ENCODE peak calls at places on chromosomes 12 and 14, in eight cellular contexts. P is HL-60, G is psoas muscle, F is body of pancreas, S is HCT116, X is transverse colon, O is A549, U is mammary epithelial cell. D is an unnamed sample.

GRCh38 chr12:128727999-128728398 is 95.8 kb downstream of the SLC15A4 start:
- DNase-seq in P (no peak), G (no peak), F (no peak), S (no peak), X (no peak), O (peak), U (no peak), D (no peak)

GRCh38 chr12:16165506-16165905 is 112.0 kb downstream of the SLC15A5 start:
- DNase-seq in P (peak), G (no peak), F (peak), S (peak), X (peak), O (peak), U (peak), D (peak)

GRCh38 chr14:81727243-81727642 is 193.6 kb upstream of the SEL1L start:
- DNase-seq in P (no peak), G (no peak), F (peak), S (no peak), X (no peak), O (no peak), U (no peak), D (no peak)

GRCh38 chr14:66610154-66610563 is 102.2 kb downstream of the GPHN start:
- DNase-seq in P (no peak), G (no peak), F (no peak), S (peak), X (no peak), O (peak), U (no peak), D (peak)

GRCh38 chr12:5715076-5715475 is 230.0 kb downstream of the ANO2 start:
- DNase-seq in P (no peak), G (no peak), F (no peak), S (no peak), X (peak), O (no peak), U (no peak), D (no peak)

GRCh38 chr14:95504135-95505029 is 12.1 kb downstream of the SYNE3 start:
- DNase-seq in P (no peak), G (no peak), F (no peak), S (no peak), X (no peak), O (no peak), U (no peak), D (peak)

GRCh38 chr12:133081408-133081806 is 684 bp downstream of the ZNF140 start:
- DNase-seq in P (peak), G (no peak), F (peak), S (no peak), X (peak), O (no peak), U (no peak), D (no peak)

GRCh38 chr12:131167334-131167733 is 213.6 kb downstream of the ADGRD1 start:
- DNase-seq in P (no peak), G (no peak), F (no peak), S (no peak), X (no peak), O (no peak), U (no peak), D (no peak)

GRCh38 chr14:75578786-75579781 is 664 bp downstream of the FLVCR2 start:
- DNase-seq in P (no peak), G (peak), F (peak), S (no peak), X (peak), O (peak), U (no peak), D (peak)

GRCh38 chr12:62250671-62251608 is 9.3 kb upstream of the USP15 start:
- DNase-seq in P (peak), G (no peak), F (no peak), S (no peak), X (no peak), O (no peak), U (peak), D (peak)

GRCh38 chr14:106013879-106014376 is 487.5 kb downstream of the TMEM121 start:
- DNase-seq in P (no peak), G (no peak), F (no peak), S (no peak), X (no peak), O (no peak), U (no peak), D (no peak)

GRCh38 chr12:121227294-121227693 is 17.4 kb downstream of the P2RX4 start:
- DNase-seq in P (no peak), G (no peak), F (peak), S (no peak), X (peak), O (no peak), U (peak), D (no peak)

GRCh38 chr14:76984297-76984696 is 44.2 kb downstream of the IRF2BPL start:
- DNase-seq in P (no peak), G (no peak), F (no peak), S (no peak), X (no peak), O (no peak), U (no peak), D (no peak)

GRCh38 chr12:74455429-74455828 is 82.2 kb upstream of the ATXN7L3B start:
- DNase-seq in P (no peak), G (no peak), F (no peak), S (no peak), X (no peak), O (no peak), U (no peak), D (no peak)

GRCh38 chr12:103627189-103627855 is 40.2 kb downstream of the STAB2 start:
- DNase-seq in P (no peak), G (peak), F (no peak), S (no peak), X (no peak), O (no peak), U (no peak), D (no peak)

GRCh38 chr12:127245009-127245408 is 1022.0 kb upstream of the TMEM132C start:
- DNase-seq in P (no peak), G (no peak), F (no peak), S (no peak), X (no peak), O (no peak), U (no peak), D (peak)

GRCh38 chr12:54384591-54385041 is at the start of gene ZNF385A:
- DNase-seq in P (peak), G (peak), F (no peak), S (no peak), X (no peak), O (no peak), U (no peak), D (peak)

GRCh38 chr12:124083708-124084107 is 110.7 kb downstream of the ZNF664 start:
- DNase-seq in P (no peak), G (no peak), F (no peak), S (no peak), X (no peak), O (no peak), U (no peak), D (no peak)

GRCh38 chr14:53716521-53716920 is 240.1 kb downstream of the BMP4 start:
- DNase-seq in P (no peak), G (no peak), F (no peak), S (no peak), X (no peak), O (no peak), U (no peak), D (peak)

GRCh38 chr14:87133073-87133815 is 859.7 kb downstream of the GALC start:
- DNase-seq in P (no peak), G (no peak), F (no peak), S (no peak), X (no peak), O (no peak), U (peak), D (peak)

GRCh38 chr12:13982010-13982409 is 608 bp upstream of the GRIN2B start:
- DNase-seq in P (no peak), G (no peak), F (no peak), S (peak), X (peak), O (peak), U (no peak), D (no peak)

GRCh38 chr12:79690156-79690605 is 583 bp downstream of the PAWR start:
- DNase-seq in P (no peak), G (peak), F (peak), S (no peak), X (no peak), O (peak), U (no peak), D (no peak)

GRCh38 chr14:50063876-50064420 is 52.4 kb downstream of the VCPKMT start:
- DNase-seq in P (no peak), G (no peak), F (no peak), S (no peak), X (no peak), O (no peak), U (no peak), D (no peak)

GRCh38 chr14:86334355-86334754 is 804.4 kb downstream of the FLRT2 start:
- DNase-seq in P (no peak), G (no peak), F (no peak), S (no peak), X (no peak), O (no peak), U (no peak), D (no peak)

GRCh38 chr12:84697141-84697540 is 215.5 kb downstream of the SLC6A15 start:
- DNase-seq in P (no peak), G (no peak), F (no peak), S (no peak), X (no peak), O (no peak), U (no peak), D (peak)

GRCh38 chr12:113136990-113137511 is 1.5 kb upstream of the RASAL1 start:
- DNase-seq in P (no peak), G (no peak), F (no peak), S (no peak), X (peak), O (no peak), U (no peak), D (no peak)

GRCh38 chr12:113136128-113136989 is 798 bp upstream of the RASAL1 start:
- DNase-seq in P (peak), G (no peak), F (no peak), S (peak), X (peak), O (peak), U (no peak), D (no peak)

GRCh38 chr12:113134521-113134951 is 1.0 kb downstream of the RASAL1 start:
- DNase-seq in P (no peak), G (no peak), F (no peak), S (no peak), X (no peak), O (no peak), U (no peak), D (no peak)

GRCh38 chr12:113133036-113133435 is 2.5 kb downstream of the RASAL1 start:
- DNase-seq in P (no peak), G (no peak), F (no peak), S (no peak), X (no peak), O (no peak), U (no peak), D (no peak)

DNA sequence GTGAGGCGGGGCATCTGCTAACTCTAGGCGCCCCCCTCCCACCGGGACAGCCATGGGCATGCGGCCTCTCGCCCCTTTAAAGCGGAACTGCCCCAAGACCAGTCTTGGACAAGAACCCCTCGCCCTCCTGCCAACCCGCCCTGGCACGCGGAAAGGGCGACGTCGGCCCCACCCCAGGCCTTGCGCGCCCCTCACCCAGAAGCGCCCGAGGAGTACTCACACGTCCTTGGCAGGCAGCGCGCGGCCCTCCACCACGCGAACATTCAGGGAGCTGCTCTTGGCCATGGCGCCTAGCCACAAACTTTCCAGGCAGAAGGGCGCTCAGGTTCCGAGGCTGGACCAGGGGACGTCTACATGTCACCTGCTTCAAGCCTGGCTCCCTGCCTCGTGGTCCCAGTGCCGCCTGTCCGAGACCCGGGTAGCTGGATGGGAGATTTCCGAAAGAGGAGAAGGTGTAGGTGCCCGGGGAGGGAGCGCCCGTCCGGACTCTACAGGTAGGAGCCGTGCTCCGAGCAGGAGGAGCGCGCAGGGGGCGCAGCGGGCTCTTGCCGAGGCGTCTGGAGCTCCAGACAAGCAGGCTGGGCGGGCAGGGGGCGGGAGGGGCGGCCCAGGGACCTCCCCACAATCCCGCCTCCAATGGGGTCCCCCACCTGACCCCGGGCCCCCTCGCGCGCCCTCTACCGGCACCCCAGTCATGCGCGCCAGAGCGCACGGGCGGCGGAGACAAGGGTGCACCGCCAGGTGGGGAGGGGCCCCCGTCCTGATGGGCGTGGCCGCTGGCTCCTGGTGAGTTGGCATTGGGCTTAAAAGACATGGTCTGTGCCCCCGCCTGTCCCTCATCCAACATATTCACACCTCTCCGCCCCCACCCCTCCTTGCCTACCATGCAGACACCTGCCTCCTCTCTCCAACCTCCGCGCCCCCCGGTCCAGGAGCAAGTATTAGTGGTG is at the start of gene RASAL1:
- DNase-seq in P (peak), G (no peak), F (peak), S (peak), X (peak), O (peak), U (peak), D (no peak)
- H3K4me3 ChIP-seq in P (peak), G (no peak), F (no peak), S (peak), X (peak), O (peak), U (no peak), D (no peak)

GRCh38 chr14:101557811-101558738 is 3.2 kb upstream of the DIO3 start:
- DNase-seq in P (no peak), G (peak), F (peak), S (no peak), X (peak), O (peak), U (no peak), D (peak)
- TF ChIP-seq CTCF in P (no peak), G (peak), F (no peak), S (no peak), X (no peak), O (peak), U (no peak), D (no peak)

DNA sequence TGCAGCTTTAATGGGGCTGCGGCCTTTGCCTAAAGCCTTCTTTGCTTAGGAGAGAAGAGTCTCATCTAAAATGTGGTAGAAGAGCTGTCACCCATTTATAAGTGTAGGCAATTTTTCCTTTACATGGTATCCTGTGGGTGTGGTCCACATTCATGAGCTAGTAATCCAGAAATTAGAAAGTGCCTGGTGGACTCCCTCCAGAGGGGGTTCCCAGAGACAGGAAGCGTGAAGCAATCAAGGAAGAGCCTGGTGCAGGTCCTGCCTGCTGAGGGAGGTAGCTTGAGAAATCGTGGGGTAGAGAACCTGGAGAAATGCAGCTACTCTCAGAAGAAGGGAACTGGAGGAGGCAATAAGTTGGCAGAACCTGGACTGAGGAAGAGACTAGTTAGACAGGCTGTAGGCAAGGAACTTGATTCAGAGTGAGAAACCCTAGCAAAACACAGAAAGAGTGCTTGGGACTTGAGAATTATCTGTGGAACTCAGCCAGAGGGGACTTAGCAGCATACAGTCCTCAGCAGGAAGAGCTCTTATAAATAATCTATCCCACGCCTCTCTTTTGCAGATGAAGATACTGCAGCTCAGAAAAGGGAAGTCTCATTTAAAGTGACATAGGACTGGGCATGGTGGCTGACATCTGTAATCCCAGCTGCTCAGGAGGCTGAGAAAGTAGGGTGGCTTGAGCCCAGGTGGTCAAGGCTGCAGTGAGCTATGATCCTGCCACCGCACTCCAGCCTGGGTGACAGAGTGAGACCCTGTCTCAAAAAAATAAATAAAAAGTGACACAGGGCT is 182.4 kb upstream of the CCND2 start:
- DNase-seq in P (peak), G (no peak), F (no peak), S (no peak), X (no peak), O (no peak), U (no peak), D (no peak)
- H3K4me3 ChIP-seq in P (no peak), G (no peak), F (no peak), S (no peak), X (no peak), O (no peak), U (no peak), D (no peak)

GRCh38 chr14:61607570-61608244 is 87.6 kb upstream of the HIF1A start:
- DNase-seq in P (no peak), G (no peak), F (no peak), S (no peak), X (no peak), O (no peak), U (no peak), D (no peak)
- TF ChIP-seq CTCF in P (no peak), G (no peak), F (no peak), S (peak), X (no peak), O (no peak), U (no peak), D (peak)

DNA sequence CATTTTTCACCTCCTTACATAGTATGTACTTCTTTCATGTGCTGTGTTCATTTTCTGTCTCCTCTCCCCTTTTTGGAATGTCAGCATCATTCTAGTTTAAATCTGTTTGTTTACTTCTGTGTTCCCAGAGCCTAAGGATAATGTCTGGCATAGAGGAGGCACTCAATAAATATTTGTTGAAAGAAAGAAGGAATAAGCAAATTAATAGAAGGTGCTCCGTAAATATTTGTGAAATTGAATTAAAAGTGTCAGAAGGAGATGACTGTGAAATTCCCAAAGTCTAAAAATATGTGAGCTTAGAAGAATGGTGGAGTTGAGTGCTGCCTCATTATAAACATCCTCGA is 3.3 kb upstream of the CDKN1B start:
- DNase-seq in P (no peak), G (no peak), F (no peak), S (no peak), X (no peak), O (no peak), U (no peak), D (no peak)
- H3K4me3 ChIP-seq in P (no peak), G (peak), F (no peak), S (no peak), X (no peak), O (peak), U (no peak), D (no peak)

GRCh38 chr14:100278702-100279101 is 27.5 kb downstream of the SLC25A29 start:
- DNase-seq in P (peak), G (no peak), F (no peak), S (no peak), X (no peak), O (no peak), U (peak), D (peak)
- TF ChIP-seq CTCF in P (peak), G (no peak), F (no peak), S (no peak), X (no peak), O (no peak), U (peak), D (peak)

GRCh38 chr12:24463392-24463791 is 485.5 kb downstream of the BCAT1 start:
- DNase-seq in P (no peak), G (no peak), F (no peak), S (no peak), X (no peak), O (no peak), U (no peak), D (no peak)

DNA sequence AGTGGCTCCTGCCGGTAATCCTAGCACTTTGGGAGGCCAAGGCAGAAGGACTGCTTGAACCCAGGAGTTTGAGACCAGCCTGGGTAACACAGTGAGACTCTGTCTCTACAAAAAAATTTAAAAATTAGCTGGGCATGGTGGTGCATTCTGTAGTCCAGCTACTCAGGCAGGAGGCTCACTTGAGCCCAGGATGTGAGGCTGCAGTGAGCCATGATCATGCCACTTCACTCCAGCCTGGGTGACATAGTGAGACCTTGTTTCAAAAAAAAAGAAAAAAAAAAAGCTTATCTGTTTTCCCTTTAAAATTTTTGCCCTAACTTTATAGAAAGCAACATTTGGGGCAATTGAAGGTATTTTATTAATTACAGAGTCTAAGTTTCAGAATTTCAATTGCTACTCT is 486.0 kb downstream of the BCAT1 start:
- DNase-seq in P (no peak), G (no peak), F (no peak), S (no peak), X (no peak), O (no peak), U (no peak), D (no peak)
- H3K4me3 ChIP-seq in P (no peak), G (no peak), F (no peak), S (no peak), X (no peak), O (no peak), U (no peak), D (no peak)

GRCh38 chr12:2797721-2798418 is 3.1 kb downstream of the FKBP4 start:
- DNase-seq in P (no peak), G (no peak), F (peak), S (no peak), X (no peak), O (no peak), U (no peak), D (peak)

GRCh38 chr12:2795291-2796186 is 769 bp downstream of the FKBP4 start:
- DNase-seq in P (peak), G (peak), F (peak), S (no peak), X (peak), O (peak), U (peak), D (peak)

GRCh38 chr12:2794261-2794735 is 472 bp upstream of the FKBP4 start:
- DNase-seq in P (no peak), G (peak), F (peak), S (no peak), X (peak), O (no peak), U (peak), D (peak)

GRCh38 chr12:2794736-2795289 is at the start of gene FKBP4:
- DNase-seq in P (peak), G (peak), F (peak), S (peak), X (peak), O (peak), U (peak), D (peak)

DNA sequence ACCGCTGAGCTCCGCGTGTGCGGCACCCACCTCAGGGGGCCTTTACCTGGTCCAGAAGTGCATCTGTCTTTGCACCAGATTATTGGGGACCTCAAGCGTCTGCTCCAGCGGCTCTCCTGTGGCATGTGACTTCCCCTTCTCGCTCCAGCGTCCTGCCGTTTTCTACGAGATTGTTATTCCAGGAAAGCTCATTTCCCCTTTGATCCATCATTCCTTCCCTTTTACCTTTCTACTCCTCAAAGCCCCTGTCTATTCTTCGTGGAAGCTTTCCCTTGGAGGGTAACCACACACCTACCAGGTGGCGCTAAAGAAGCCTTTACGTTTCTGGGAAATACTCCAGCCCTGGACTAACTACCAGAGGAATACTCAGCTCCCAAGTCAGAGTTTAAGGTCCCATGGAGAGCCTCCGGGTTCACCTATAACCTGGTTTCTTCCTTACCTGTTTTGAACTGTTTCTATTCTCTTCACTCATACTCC is 1.5 kb downstream of the FKBP4 start:
- DNase-seq in P (no peak), G (no peak), F (no peak), S (no peak), X (no peak), O (peak), U (peak), D (no peak)
- TF ChIP-seq CTCF in P (no peak), G (no peak), F (no peak), S (peak), X (no peak), O (peak), U (no peak), D (no peak)

D was measured in cardiac fibroblast.